ENCODE peak calls at places on chromosomes 4 and X, in four cellular contexts. S is activated T-cell treated with anti-CD3 and anti-CD28 coated beads for 4 hours, P is AG09319, W is neuronal stem cell. N is an unnamed sample.

GRCh38 chr4:1512738-1513660 is 106.8 kb upstream of the NKX1-1 start:
- DNase-seq in P (no peak), W (peak), S (peak), N (peak)

GRCh38 chr4:88645994-88646393 is 51.6 kb downstream of the NAP1L5 start:
- DNase-seq in P (no peak), S (no peak), W (no peak), N (no peak)

GRCh38 chr4:139115226-139115625 is 61.8 kb downstream of the ELF2 start:
- DNase-seq in P (no peak), S (no peak), W (no peak), N (no peak)

GRCh38 chr4:87304659-87305277 is 17.9 kb downstream of the HSD17B13 start:
- DNase-seq in S (no peak), P (no peak), W (no peak), N (no peak)

GRCh38 chr4:183422962-183423653 is 21.3 kb upstream of the CDKN2AIP start:
- DNase-seq in W (no peak), S (no peak), P (no peak), N (peak)

GRCh38 chr4:27205994-27206393 is 345.4 kb downstream of the STIM2 start:
- DNase-seq in W (no peak), P (no peak), S (no peak), N (no peak)

GRCh38 chr4:38099908-38100407 is 139.8 kb downstream of the PTTG2 start:
- DNase-seq in S (no peak), W (no peak), P (no peak), N (peak)

GRCh38 chrX:78555401-78555980 is 103.6 kb downstream of the RTL3 start:
- DNase-seq in S (no peak), P (no peak), W (no peak), N (peak)

GRCh38 chr4:10737335-10737734 is 52.8 kb upstream of the CLNK start:
- DNase-seq in S (no peak), P (no peak), W (no peak), N (peak)

GRCh38 chr4:138085956-138086355 is 156.2 kb downstream of the SLC7A11 start:
- DNase-seq in P (no peak), S (no peak), W (no peak), N (no peak)

GRCh38 chr4:18914182-18914581 is 892.6 kb upstream of the LCORL start:
- DNase-seq in W (no peak), S (no peak), P (no peak), N (no peak)

GRCh38 chrX:102516314-102516936 is at the start of gene TMSB15A:
- DNase-seq in P (no peak), S (peak), W (peak), N (peak)

GRCh38 chrX:152897216-152898144 is at the start of gene ZNF185:
- DNase-seq in W (peak), S (no peak), P (no peak), N (peak)

GRCh38 chrX:68672581-68673318 is 25.3 kb downstream of the STARD8 start:
- DNase-seq in W (no peak), S (no peak), P (no peak), N (no peak)

GRCh38 chr4:98262431-98262830 is 1.2 kb downstream of the RAP1GDS1 start:
- DNase-seq in W (no peak), P (no peak), S (no peak), N (no peak)

GRCh38 chrX:127317159-127317558 is 497.6 kb downstream of the PRR32 start:
- DNase-seq in P (no peak), S (no peak), W (no peak), N (no peak)

GRCh38 chr4:113169368-113169767 is 119.9 kb downstream of the ANK2 start:
- DNase-seq in W (no peak), S (no peak), P (no peak), N (no peak)

GRCh38 chr4:169565606-169566351 is 46.6 kb downstream of the NEK1 start:
- DNase-seq in S (no peak), P (no peak), W (no peak), N (no peak)

GRCh38 chrX:71996138-71996537 is 85.5 kb downstream of the NHSL2 start:
- DNase-seq in W (no peak), S (no peak), P (no peak), N (no peak)

GRCh38 chrX:129461801-129462456 is 61.4 kb downstream of the SMARCA1 start:
- DNase-seq in P (no peak), W (no peak), S (no peak), N (no peak)